ENCODE peak calls at places on chromosome 4, in four cellular contexts. W, P, D and E are unnamed samples.
A peak's percentile ranks its signal among the peaks of the same experiment; 100 is the strongest.

GRCh38 chr4:102642571-102643298 is 118.0 kb downstream of the MANBA start:
- DNase-seq in W (no peak), P (no peak), D (no peak), E (no peak)

GRCh38 chr4:12636191-12636590 is 847.9 kb downstream of the RAB28 start:
- DNase-seq in W (no peak), P (no peak), D (no peak), E (no peak)

GRCh38 chr4:98662619-98663225 is 4.3 kb upstream of the TSPAN5 start:
- DNase-seq in W (no peak), P (peak; percentile 27), D (peak; percentile 63), E (no peak)

GRCh38 chr4:46392421-46392820 is 2.5 kb upstream of the GABRA2 start:
- DNase-seq in W (no peak), P (no peak), D (peak; percentile 38), E (no peak)

GRCh38 chr4:169282429-169283113 is 11.8 kb upstream of the SH3RF1 start:
- DNase-seq in W (no peak), P (no peak), D (no peak), E (no peak)

GRCh38 chr4:158410272-158410671 is 111.4 kb upstream of the RXFP1 start:
- DNase-seq in W (no peak), P (no peak), D (peak; percentile 5), E (no peak)

GRCh38 chr4:10172278-10173038 is 55.9 kb upstream of the WDR1 start:
- DNase-seq in W (no peak), P (no peak), D (no peak), E (no peak)

GRCh38 chr4:151276787-151277557 is at the start of gene PRSS48:
- DNase-seq in W (no peak), P (peak; percentile 8), D (peak; percentile 84), E (peak; percentile 78)

GRCh38 chr4:111362891-111363290 is 740.0 kb upstream of the PITX2 start:
- DNase-seq in W (no peak), P (no peak), D (peak; percentile 13), E (no peak)

GRCh38 chr4:134911941-134912340 is 710.4 kb upstream of the PABPC4L start:
- DNase-seq in W (no peak), P (no peak), D (no peak), E (no peak)

GRCh38 chr4:61373901-61374611 is 173.9 kb downstream of the ADGRL3 start:
- DNase-seq in W (no peak), P (no peak), D (no peak), E (no peak)

GRCh38 chr4:156298230-156298629 is 344.6 kb upstream of the CTSO start:
- DNase-seq in W (no peak), P (no peak), D (peak; percentile 56), E (no peak)

GRCh38 chr4:99117876-99118693 is 26.0 kb downstream of the ADH4 start:
- DNase-seq in W (no peak), P (no peak), D (no peak), E (no peak)

GRCh38 chr4:98656443-98656842 is 2.0 kb downstream of the TSPAN5 start:
- DNase-seq in W (no peak), P (no peak), D (no peak), E (no peak)

GRCh38 chr4:77800483-77801259 is 18.5 kb downstream of the CNOT6L start:
- DNase-seq in W (no peak), P (no peak), D (no peak), E (no peak)

GRCh38 chr4:13371050-13371449 is 113.1 kb downstream of the RAB28 start:
- DNase-seq in W (no peak), P (no peak), D (no peak), E (no peak)

GRCh38 chr4:95466791-95467190 is 82.0 kb downstream of the UNC5C start:
- DNase-seq in W (no peak), P (no peak), D (no peak), E (no peak)

GRCh38 chr4:184649971-184650855 is 675 bp downstream of the PRIMPOL start:
- DNase-seq in W (no peak), P (no peak), D (peak; percentile 64), E (no peak)

GRCh38 chr4:73485085-73485484 is 3.5 kb downstream of the AFM start:
- DNase-seq in W (no peak), P (no peak), D (no peak), E (no peak)

GRCh38 chr4:46937493-46937892 is 28.4 kb upstream of the COX7B2 start:
- DNase-seq in W (no peak), P (no peak), D (no peak), E (no peak)

GRCh38 chr4:152579107-152579764 is 43.3 kb upstream of the FBXW7 start:
- DNase-seq in W (no peak), P (no peak), D (no peak), E (no peak)
- H3K27ac ChIP-seq in W (no peak overlapping the region), P (no peak overlapping the region), D (no peak overlapping the region), E (no peak overlapping the region)

GRCh38 chr4:5957091-5957490 is 61.1 kb downstream of the C4orf50 start:
- DNase-seq in W (peak; percentile 33), P (no peak), D (no peak), E (no peak)
- H3K27ac ChIP-seq in W (no peak overlapping the region), P (no peak overlapping the region), D (no peak overlapping the region), E (no peak overlapping the region)

GRCh38 chr4:23929248-23929647 is 39.4 kb upstream of the PPARGC1A start:
- DNase-seq in W (no peak), P (no peak), D (no peak), E (no peak)

GRCh38 chr4:23931489-23931830 is 41.6 kb upstream of the PPARGC1A start:
- DNase-seq in W (no peak), P (no peak), D (no peak), E (no peak)

GRCh38 chr4:23932186-23932585 is 42.3 kb upstream of the PPARGC1A start:
- DNase-seq in W (no peak), P (no peak), D (no peak), E (no peak)

GRCh38 chr4:23932935-23933334 is 43.1 kb upstream of the PPARGC1A start:
- DNase-seq in W (no peak), P (no peak), D (peak; percentile 36), E (no peak)

DNA sequence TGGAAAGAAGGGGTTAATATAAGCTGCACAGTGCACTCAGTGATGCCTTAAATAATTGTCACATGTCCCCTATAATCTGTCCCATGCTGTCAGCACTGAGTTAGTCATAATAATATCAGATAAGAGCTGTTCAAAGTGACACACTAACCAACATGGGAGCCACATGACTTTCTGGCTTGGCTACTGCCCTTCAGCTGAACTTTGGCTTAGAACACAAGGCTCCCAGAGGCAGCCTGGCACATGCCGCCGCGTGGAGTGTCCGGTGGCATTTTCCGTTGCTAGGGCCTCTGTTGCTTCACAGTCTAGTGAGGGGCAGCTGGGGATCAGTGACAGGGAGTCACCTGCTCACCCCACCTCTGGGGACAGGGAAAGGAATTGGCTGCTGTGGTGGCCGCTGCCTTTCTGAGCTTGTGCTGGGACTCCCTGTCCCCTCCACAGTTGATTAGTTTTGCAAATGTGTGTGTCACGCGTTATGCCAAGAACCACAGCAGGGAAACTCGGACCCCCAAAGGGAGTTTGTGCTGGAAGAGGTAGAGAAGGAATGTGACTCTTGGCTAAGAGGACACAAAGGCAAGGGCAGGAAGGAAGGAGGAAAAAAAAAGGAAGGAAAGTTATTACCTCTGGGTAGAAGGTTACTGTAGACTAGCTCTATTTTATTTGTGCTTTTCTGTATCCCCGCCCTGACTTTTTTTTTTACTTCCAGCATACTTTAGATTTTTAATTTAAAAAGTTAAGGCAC is 41.1 kb upstream of the PPARGC1A start:
- DNase-seq in W (peak; percentile 96), P (no peak), D (peak; percentile 10), E (no peak)
- H3K27ac ChIP-seq in W (no peak overlapping the region), P (no peak overlapping the region), D (no peak overlapping the region), E (no peak overlapping the region)

DNA sequence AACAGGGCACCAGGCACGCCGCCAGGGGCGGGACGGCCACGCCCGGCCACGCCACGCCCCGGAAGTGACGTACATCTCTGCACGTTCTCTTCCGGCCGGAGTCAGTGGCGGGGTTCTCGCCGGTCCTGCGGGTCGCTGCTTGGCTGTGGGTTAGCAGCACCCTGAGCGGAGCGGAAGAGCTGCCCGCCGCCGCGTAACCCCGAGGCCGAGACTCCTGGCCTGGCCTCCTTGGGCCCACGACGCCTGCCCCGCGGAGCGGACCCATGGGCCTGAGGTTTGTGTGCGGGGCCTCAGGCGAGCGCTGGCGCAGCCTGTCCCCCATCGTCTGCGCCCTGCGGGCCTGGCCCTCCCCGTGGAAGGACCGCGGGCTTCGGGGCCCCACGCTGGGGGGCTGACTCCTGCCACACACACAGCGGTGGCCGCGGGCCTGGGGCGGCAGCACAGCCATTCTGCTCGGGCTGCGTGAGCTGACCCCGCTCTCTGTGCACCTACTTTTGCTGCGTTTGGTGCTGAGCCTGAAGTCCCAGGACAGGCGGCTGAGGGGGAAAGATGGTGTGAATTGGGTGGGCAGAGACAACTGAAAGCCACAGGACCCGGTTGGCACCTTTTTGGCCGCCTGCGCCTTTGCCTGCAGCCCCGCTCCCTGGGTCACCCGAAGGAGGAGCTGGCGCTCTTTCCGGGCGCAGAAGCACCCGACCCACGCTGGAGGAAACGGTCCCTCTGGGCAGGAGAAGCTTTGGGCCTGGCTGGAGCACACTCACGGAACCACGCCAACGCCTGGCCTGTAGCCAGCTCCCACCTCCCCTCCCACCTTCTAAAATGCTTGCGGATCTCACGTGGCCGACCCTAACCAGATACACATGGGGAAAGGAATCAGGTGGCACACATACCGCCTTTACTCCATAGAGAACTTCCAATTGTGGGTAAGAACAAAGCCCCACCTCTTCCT is 28.1 kb downstream of the NOP14 start:
- DNase-seq in W (peak; percentile 95), P (peak; percentile 97), D (peak; percentile 96), E (peak; percentile 52)
- H3K27ac ChIP-seq in W (peak overlapping the region; percentile 94), P (peak overlapping the region; percentile 82), D (no peak overlapping the region), E (peak overlapping the region; percentile 82)

GRCh38 chr4:178138491-178138890 is 696.3 kb upstream of the AGA start:
- DNase-seq in W (no peak), P (no peak), D (no peak), E (no peak)

GRCh38 chr4:178140326-178140915 is 698.2 kb upstream of the AGA start:
- DNase-seq in W (no peak), P (no peak), D (no peak), E (no peak)

GRCh38 chr4:178148106-178148505 is 705.9 kb upstream of the AGA start:
- DNase-seq in W (no peak), P (no peak), D (no peak), E (no peak)

GRCh38 chr4:178137732-178138471 is 695.7 kb upstream of the AGA start:
- DNase-seq in W (no peak), P (no peak), D (no peak), E (no peak)

GRCh38 chr4:178142724-178143123 is 700.5 kb upstream of the AGA start:
- DNase-seq in W (no peak), P (no peak), D (no peak), E (no peak)
- H3K27ac ChIP-seq in W (no peak overlapping the region), P (no peak overlapping the region), D (no peak overlapping the region), E (no peak overlapping the region)